ENCODE peak calls at places on chromosomes 7 and 10, in four cellular contexts. S, U, W and Z are unnamed samples.

GRCh38 chr10:12369982-12370381 is 20.6 kb downstream of the CAMK1D start:
- DNase-seq in W (no peak), S (no peak), U (no peak), Z (no peak)

GRCh38 chr7:27723086-27723485 is 16.9 kb upstream of the TAX1BP1 start:
- DNase-seq in S (no peak), W (no peak), U (peak; percentile 27), Z (no peak)

GRCh38 chr10:79137826-79138225 is 69.1 kb downstream of the ZMIZ1 start:
- DNase-seq in S (no peak), W (no peak), U (no peak), Z (peak; percentile 79)

GRCh38 chr10:114691442-114691941 is 33.4 kb upstream of the ABLIM1 start:
- DNase-seq in S (no peak), U (peak; percentile 50), W (no peak), Z (peak; percentile 37)

GRCh38 chr7:154777023-154777422 is 225.9 kb downstream of the PAXIP1 start:
- DNase-seq in S (no peak), W (no peak), U (no peak), Z (no peak)

GRCh38 chr10:97651773-97652172 is 11.3 kb downstream of the PI4K2A start:
- DNase-seq in S (no peak), U (no peak), W (no peak), Z (peak; percentile 41)

GRCh38 chr10:124994573-124995473 is 52.9 kb downstream of the ZRANB1 start:
- DNase-seq in U (no peak), W (no peak), S (peak; percentile 58), Z (no peak)

GRCh38 chr7:85554294-85554877 is 367.5 kb upstream of the SEMA3D start:
- DNase-seq in W (no peak), S (no peak), U (peak; percentile 85), Z (peak; percentile 72)

GRCh38 chr7:137895301-137896201 is 48.8 kb upstream of the DGKI start:
- DNase-seq in S (no peak), U (no peak), W (no peak), Z (no peak)

GRCh38 chr7:148664319-148664718 is 34.4 kb upstream of the CUL1 start:
- DNase-seq in S (peak; percentile 61), W (no peak), U (peak; percentile 68), Z (peak; percentile 38)

GRCh38 chr10:90847436-90847835 is 10.4 kb downstream of the HTR7 start:
- DNase-seq in W (no peak), S (no peak), U (peak; percentile 45), Z (peak; percentile 37)

GRCh38 chr7:19958309-19958896 is 185.0 kb upstream of the TMEM196 start:
- DNase-seq in W (no peak), U (peak; percentile 94), S (no peak), Z (peak; percentile 77)

GRCh38 chr7:102272075-102272916 is 14.4 kb upstream of the SH2B2 start:
- DNase-seq in W (peak; percentile 82), U (peak; percentile 78), S (peak; percentile 78), Z (peak; percentile 73)

GRCh38 chr7:157371296-157371695 is 34.5 kb downstream of the DNAJB6 start:
- DNase-seq in U (no peak), W (no peak), S (no peak), Z (no peak)

GRCh38 chr10:44978570-44979280 is at the start of gene DEPP1:
- DNase-seq in U (peak; percentile 95), W (peak; percentile 69), S (peak; percentile 96), Z (peak; percentile 83)

GRCh38 chr10:19654576-19654975 is 161.7 kb upstream of the PLXDC2 start:
- DNase-seq in U (peak; percentile 66), S (no peak), W (no peak), Z (peak; percentile 80)

GRCh38 chr7:115183431-115184057 is 261.6 kb downstream of the MDFIC start:
- DNase-seq in U (no peak), S (no peak), W (no peak), Z (peak; percentile 53)

GRCh38 chr10:76394707-76395042 is 963.3 kb downstream of the LRMDA start:
- DNase-seq in S (no peak), W (no peak), U (no peak), Z (no peak)

GRCh38 chr7:20776214-20776875 is 10.3 kb downstream of the SP8 start:
- DNase-seq in U (no peak), S (no peak), W (no peak), Z (no peak)

GRCh38 chr7:80392229-80393169 is 119.4 kb downstream of the GNAT3 start:
- DNase-seq in W (no peak), U (peak; percentile 71), S (no peak), Z (peak; percentile 69)

GRCh38 chr10:12214763-12215218 is 18.8 kb downstream of the CDC123 start:
- DNase-seq in U (peak; percentile 72), S (no peak), W (no peak), Z (peak; percentile 73)

GRCh38 chr10:121300723-121301122 is 297.5 kb downstream of the FGFR2 start:
- DNase-seq in S (no peak), U (no peak), W (no peak), Z (no peak)

GRCh38 chr7:120867932-120868331 is 10.0 kb upstream of the TSPAN12 start:
- DNase-seq in S (no peak), W (no peak), U (no peak), Z (peak; percentile 28)

GRCh38 chr10:75293456-75293840 is 57.7 kb upstream of the COMTD1 start:
- DNase-seq in W (no peak), U (no peak), S (no peak), Z (no peak)

GRCh38 chr10:62681211-62681940 is 123.1 kb upstream of the ADO start:
- DNase-seq in S (no peak), W (no peak), U (no peak), Z (no peak)

GRCh38 chr10:68154211-68154497 is 44.9 kb downstream of the MYPN start:
- DNase-seq in S (no peak), U (peak; percentile 38), W (peak; percentile 21), Z (peak; percentile 43)

GRCh38 chr10:110680473-110681020 is 36.4 kb downstream of the RBM20 start:
- DNase-seq in S (no peak), U (no peak), W (no peak), Z (no peak)
- H3K4me3 ChIP-seq in S (no peak overlapping the region), U (no peak overlapping the region), W (no peak overlapping the region), Z (no peak overlapping the region)

GRCh38 chr10:87504667-87505365 is at the start of gene MINPP1:
- DNase-seq in W (peak; percentile 81), S (peak; percentile 79), U (peak; percentile 80), Z (peak; percentile 86)
- TF ChIP-seq CTCF in W (no peak), S (no peak), U (no peak), Z (no peak)

GRCh38 chr7:31323101-31323500 is 17.4 kb downstream of the NEUROD6 start:
- DNase-seq in W (no peak), U (no peak), S (no peak), Z (no peak)

GRCh38 chr7:31326416-31326815 is 14.1 kb downstream of the NEUROD6 start:
- DNase-seq in U (no peak), S (no peak), W (no peak), Z (no peak)

GRCh38 chr7:31327071-31327470 is 13.5 kb downstream of the NEUROD6 start:
- DNase-seq in W (no peak), U (no peak), S (no peak), Z (no peak)
- H3K4me3 ChIP-seq in W (no peak overlapping the region), U (no peak overlapping the region), S (no peak overlapping the region), Z (no peak overlapping the region)

GRCh38 chr7:40167291-40167690 is 32.5 kb downstream of the SUGCT start:
- DNase-seq in U (no peak), W (no peak), S (no peak), Z (no peak)

GRCh38 chr7:40156988-40157387 is 22.2 kb downstream of the SUGCT start:
- DNase-seq in S (no peak), U (no peak), W (no peak), Z (peak; percentile 82)

GRCh38 chr7:40162516-40162915 is 27.7 kb downstream of the SUGCT start:
- DNase-seq in S (no peak), W (no peak), U (no peak), Z (no peak)
- TF ChIP-seq CTCF in S (no peak), W (no peak), U (no peak), Z (no peak)

GRCh38 chr7:52955522-52955921 is 79.9 kb upstream of the POM121L12 start:
- DNase-seq in U (no peak), S (no peak), W (no peak), Z (no peak)

GRCh38 chr7:52958621-52959140 is 76.8 kb upstream of the POM121L12 start:
- DNase-seq in U (no peak), W (no peak), S (no peak), Z (peak; percentile 21)

GRCh38 chr7:52959336-52959735 is 76.1 kb upstream of the POM121L12 start:
- DNase-seq in U (peak; percentile 1), W (no peak), S (no peak), Z (peak; percentile 59)

GRCh38 chr7:52959878-52960660 is 75.4 kb upstream of the POM121L12 start:
- DNase-seq in W (no peak), U (no peak), S (no peak), Z (peak; percentile 29)

DNA sequence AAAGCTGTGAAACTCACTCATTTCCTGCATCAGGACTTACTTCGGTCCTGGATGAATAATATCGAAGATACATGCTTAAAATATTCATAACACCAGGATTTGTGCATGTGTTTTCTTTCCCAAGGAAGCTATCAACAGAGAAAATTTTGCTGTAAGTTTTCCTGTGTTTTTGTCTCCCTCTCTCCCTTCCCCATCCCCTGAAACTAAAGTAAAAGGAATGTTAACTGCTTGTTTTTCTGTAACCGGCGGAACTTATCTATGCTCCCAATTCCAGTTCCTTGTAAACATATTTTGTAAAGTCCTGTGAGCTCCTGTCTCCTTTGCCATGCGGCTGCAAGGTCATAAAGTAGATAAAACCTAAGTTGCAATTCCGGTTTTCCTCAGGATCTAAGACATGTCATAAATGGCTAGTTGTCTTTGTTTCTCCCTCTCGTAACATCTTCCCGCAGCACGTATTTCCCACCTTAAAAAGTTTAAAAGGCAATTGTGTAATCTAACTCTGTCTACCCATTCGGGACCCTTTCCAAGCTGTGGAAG is 79.0 kb upstream of the POM121L12 start:
- DNase-seq in S (no peak), W (no peak), U (no peak), Z (peak; percentile 72)
- H3K4me3 ChIP-seq in S (no peak overlapping the region), W (no peak overlapping the region), U (no peak overlapping the region), Z (no peak overlapping the region)

GRCh38 chr10:2067015-2067414 is 329.7 kb upstream of the ADARB2 start:
- DNase-seq in U (no peak), W (no peak), S (no peak), Z (no peak)
- TF ChIP-seq CTCF in U (no peak), W (no peak), S (no peak), Z (no peak)

DNA sequence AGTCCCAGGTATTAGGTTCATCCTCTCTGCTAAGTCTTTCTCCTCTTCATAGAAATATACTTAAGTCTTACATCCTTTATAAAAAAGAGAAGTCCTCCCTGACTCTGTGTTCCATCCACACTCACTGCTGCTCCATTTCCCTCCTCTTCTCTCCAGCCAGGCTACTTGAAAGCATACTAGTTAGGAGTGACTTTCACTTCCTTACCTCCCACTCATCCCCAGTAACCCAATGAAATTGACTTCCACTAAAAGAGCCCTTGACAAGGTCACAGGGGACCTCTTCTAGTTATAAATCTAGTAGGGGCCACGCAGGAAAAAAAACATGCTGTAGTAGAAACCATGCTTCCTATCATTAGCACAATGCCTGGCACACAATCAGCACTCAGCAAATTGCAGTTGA is 133.1 kb upstream of the AGK start:
- DNase-seq in U (no peak), W (no peak), S (no peak), Z (no peak)
- H3K4me3 ChIP-seq in U (no peak overlapping the region), W (no peak overlapping the region), S (no peak overlapping the region), Z (no peak overlapping the region)

GRCh38 chr7:123070702-123071286 is 75.3 kb upstream of the TAS2R16 start:
- DNase-seq in W (no peak), S (no peak), U (peak; percentile 50), Z (peak; percentile 17)
- TF ChIP-seq CTCF in W (no peak), S (no peak), U (peak; percentile 48), Z (peak; percentile 42)

GRCh38 chr10:10362780-10363179 is 654.9 kb upstream of the CELF2 start:
- DNase-seq in W (no peak), S (no peak), U (no peak), Z (no peak)
- H3K4me3 ChIP-seq in W (no peak overlapping the region), S (no peak overlapping the region), U (no peak overlapping the region), Z (no peak overlapping the region)